ENCODE peak calls at places on chromosome 19, in six cellular contexts. S, C, O, Z, R and X are unnamed samples.

GRCh38 chr19:1355974-1356865 is 27.5 kb upstream of the NDUFS7 start:
- DNase-seq in Z (no peak), S (no peak), O (peak; percentile 57), C (no peak), R (no peak), X (no peak)

GRCh38 chr19:52397310-52398090 is at the start of gene ZNF528:
- DNase-seq in O (peak; percentile 98), Z (peak; percentile 98), S (peak; percentile 98), C (peak; percentile 69), R (peak; percentile 98), X (peak; percentile 42)

GRCh38 chr19:40143612-40144011 is 47.6 kb upstream of the MAP3K10 start:
- DNase-seq in R (peak; percentile 20), S (peak; percentile 20), Z (peak; percentile 29), C (no peak), O (no peak), X (no peak)

GRCh38 chr19:40210919-40211318 is 7.3 kb downstream of the TTC9B start:
- DNase-seq in R (no peak), Z (no peak), O (no peak), S (peak; percentile 62), C (no peak), X (no peak)

GRCh38 chr19:48450863-48451262 is 4.5 kb upstream of the KCNJ14 start:
- DNase-seq in S (no peak), O (no peak), Z (no peak), C (no peak), R (no peak), X (no peak)

GRCh38 chr19:48176226-48176625 is 5.7 kb downstream of the ZSWIM9 start:
- DNase-seq in C (no peak), Z (no peak), S (no peak), R (no peak), O (no peak), X (no peak)

GRCh38 chr19:32676186-32676894 is 692 bp downstream of the RGS9BP start:
- DNase-seq in C (peak; percentile 28), R (peak; percentile 30), Z (no peak), S (peak; percentile 62), O (peak; percentile 35), X (peak; percentile 20)

GRCh38 chr19:7596191-7596937 is 701 bp downstream of the CAMSAP3 start:
- DNase-seq in S (peak; percentile 48), R (no peak), O (no peak), Z (no peak), C (no peak), X (no peak)

GRCh38 chr19:56223481-56223880 is 21.4 kb downstream of the ZSCAN5C start:
- DNase-seq in S (no peak), C (no peak), Z (no peak), O (no peak), R (no peak), X (no peak)

GRCh38 chr19:4506449-4507149 is 11.7 kb downstream of the PLIN4 start:
- DNase-seq in S (no peak), C (no peak), R (no peak), Z (no peak), O (no peak), X (no peak)

GRCh38 chr19:5091576-5092215 is 122.8 kb downstream of the KDM4B start:
- DNase-seq in S (no peak), Z (no peak), O (peak; percentile 48), R (no peak), C (no peak), X (no peak)

GRCh38 chr19:1829958-1830357 is 17.9 kb upstream of the ATP8B3 start:
- DNase-seq in Z (no peak), R (no peak), S (no peak), O (no peak), C (no peak), X (no peak)

GRCh38 chr19:50417850-50418185 is 920 bp upstream of the SPIB start:
- DNase-seq in R (no peak), Z (no peak), S (no peak), C (no peak), O (no peak), X (no peak)

GRCh38 chr19:43078311-43078710 is 4.2 kb downstream of the PSG2 start:
- DNase-seq in S (no peak), R (no peak), C (no peak), Z (no peak), O (no peak), X (no peak)

GRCh38 chr19:33394006-33394722 is 20.7 kb downstream of the CEBPG start:
- DNase-seq in O (no peak), Z (no peak), C (no peak), R (peak; percentile 61), S (no peak), X (no peak)

GRCh38 chr19:14479985-14480694 is 5.0 kb upstream of the PTGER1 start:
- DNase-seq in S (peak; percentile 89), C (peak; percentile 76), Z (no peak), R (peak; percentile 56), O (no peak), X (peak; percentile 88)

GRCh38 chr19:19407640-19407933 is 2.1 kb downstream of the GATAD2A start:
- DNase-seq in R (no peak), C (no peak), Z (no peak), S (no peak), O (no peak), X (no peak)

GRCh38 chr19:19404879-19405860 is at the start of gene GATAD2A:
- DNase-seq in Z (peak; percentile 95), S (peak; percentile 92), C (peak; percentile 88), R (peak; percentile 96), O (peak; percentile 94), X (peak; percentile 88)

GRCh38 chr19:19405919-19406877 is 723 bp downstream of the GATAD2A start:
- DNase-seq in R (peak; percentile 61), O (peak; percentile 54), Z (peak; percentile 63), C (peak; percentile 38), S (peak; percentile 83), X (peak; percentile 65)

GRCh38 chr19:19409235-19410030 is 4.0 kb downstream of the GATAD2A start:
- DNase-seq in S (peak; percentile 45), C (no peak), R (no peak), Z (no peak), O (no peak), X (no peak)

DNA sequence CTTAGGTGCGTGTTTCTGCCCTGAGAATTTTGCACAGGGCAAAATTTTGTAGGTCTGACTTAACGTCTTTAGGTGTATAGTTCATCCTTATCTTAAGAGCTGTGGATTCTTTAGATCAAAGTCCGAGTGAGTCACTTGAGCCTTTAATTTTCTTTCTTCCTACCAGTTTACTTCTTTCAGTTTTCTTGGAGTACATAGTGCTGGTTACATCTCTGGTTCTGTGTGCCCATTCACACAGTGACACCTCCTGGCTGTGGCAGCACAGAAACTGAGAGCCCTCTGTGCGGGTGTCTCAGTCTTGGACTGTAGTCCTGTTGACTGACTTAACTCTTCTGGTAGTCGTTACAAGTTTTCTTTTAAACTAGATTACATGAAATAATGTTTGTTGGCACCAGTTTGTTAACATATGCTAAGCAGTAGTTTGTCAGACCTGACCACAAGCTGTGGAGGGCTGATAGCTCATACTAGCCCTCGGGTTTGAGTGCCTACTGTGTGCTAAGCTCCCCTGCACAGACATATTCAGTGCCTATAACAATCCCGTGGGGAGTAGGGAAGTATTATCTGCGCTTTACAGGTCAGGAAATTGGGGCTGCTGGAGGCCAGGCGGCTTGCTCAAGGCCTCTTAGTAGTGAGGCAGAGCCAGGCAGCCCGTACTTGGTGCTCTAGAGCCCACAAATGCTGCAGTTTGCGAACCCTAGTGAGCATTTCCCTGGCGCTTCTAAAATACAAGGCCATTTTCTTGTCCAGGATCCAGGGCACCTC is 1.6 kb downstream of the GATAD2A start:
- DNase-seq in O (peak; percentile 50), C (no peak), Z (no peak), S (no peak), R (no peak), X (peak; percentile 22)
- TF ChIP-seq CTCF in O (peak; percentile 26), C (no peak), Z (no peak), S (peak; percentile 32), R (peak; percentile 48), X (no peak)

DNA sequence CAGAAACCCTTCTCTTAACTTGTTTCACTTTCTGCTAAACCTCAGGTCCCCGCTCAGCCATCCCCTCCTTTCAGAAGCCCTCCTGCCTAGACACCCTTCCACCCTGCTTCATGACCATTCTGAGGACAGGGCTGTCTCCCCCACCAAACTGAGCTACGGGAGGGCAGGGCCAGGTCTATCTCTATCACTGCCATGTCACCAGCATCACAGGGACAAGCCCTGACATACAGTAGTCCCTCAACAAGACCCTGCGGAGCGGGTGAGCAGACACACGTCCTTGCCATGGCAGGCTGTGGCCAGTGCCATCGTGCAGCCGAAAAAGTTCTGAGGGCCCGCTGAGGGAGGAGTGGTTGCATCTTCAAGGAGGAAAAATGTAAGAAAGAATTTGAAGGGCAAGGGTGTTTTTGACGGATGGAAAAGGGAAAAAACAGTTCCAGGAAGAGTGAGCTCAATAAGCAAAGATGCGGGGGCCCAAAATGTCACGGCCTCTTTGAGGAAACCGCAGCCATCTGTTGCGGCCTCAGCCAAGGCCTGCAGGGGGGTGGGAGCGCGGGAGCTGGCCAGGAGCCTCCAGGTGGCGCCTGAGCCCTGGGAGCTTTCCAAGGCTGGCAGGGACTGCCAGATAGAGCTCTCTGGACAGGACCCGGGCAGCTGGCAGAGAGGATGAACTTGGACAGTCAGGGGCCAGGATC is 8.1 kb downstream of the PTGIR start:
- DNase-seq in R (peak; percentile 71), Z (peak; percentile 65), O (peak; percentile 72), C (no peak), S (peak; percentile 89), X (peak; percentile 73)
- TF ChIP-seq CTCF in R (peak; percentile 56), Z (peak; percentile 40), O (peak; percentile 38), C (peak; percentile 60), S (peak; percentile 80), X (no peak)

GRCh38 chr19:19315444-19315843 is 4.9 kb downstream of the SUGP1 start:
- DNase-seq in C (no peak), R (no peak), S (peak; percentile 20), O (no peak), Z (no peak), X (no peak)
- TF ChIP-seq CTCF in C (no peak), R (no peak), S (peak; percentile 43), O (no peak), Z (no peak), X (no peak)

GRCh38 chr19:41689993-41690800 is 2.1 kb upstream of the CEACAM7 start:
- DNase-seq in Z (no peak), R (no peak), S (peak; percentile 10), O (no peak), C (no peak), X (no peak)
- TF ChIP-seq CTCF in Z (no peak), R (no peak), S (no peak), O (no peak), C (no peak), X (peak; percentile 7)